ENCODE peak calls at places on chromosome 19, in five cellular contexts. One of them, this sample, is unnamed.

GRCh38 chr19:28508666-28509065 is 704.3 kb downstream of the UQCRFS1 start:
- DNase-seq in HepG2: no peak
- DNase-seq in H1: no peak
- DNase-seq in K562: no peak
- DNase-seq in HCT116: no peak
- DNase-seq in this sample: no peak

GRCh38 chr19:40659566-40659965 is 30.9 kb downstream of the NUMBL start:
- DNase-seq in HepG2: no peak
- DNase-seq in H1: no peak
- DNase-seq in K562: no peak
- DNase-seq in HCT116: no peak
- DNase-seq in this sample: no peak

GRCh38 chr19:14767466-14767971 is 10.8 kb downstream of the ADGRE2 start:
- DNase-seq in HepG2: no peak
- DNase-seq in H1: no peak
- DNase-seq in K562: no peak
- DNase-seq in HCT116: no peak
- DNase-seq in this sample: no peak

GRCh38 chr19:48511321-48511731 is 309 bp downstream of the LMTK3 start:
- DNase-seq in HepG2: no peak
- DNase-seq in H1: no peak
- DNase-seq in K562: no peak
- DNase-seq in HCT116: no peak
- DNase-seq in this sample: no peak

GRCh38 chr19:38557205-38557799 is 60.5 kb downstream of the MAP4K1 start:
- DNase-seq in HepG2: no peak
- DNase-seq in H1: no peak
- DNase-seq in K562: peak; percentile 84
- DNase-seq in HCT116: no peak
- DNase-seq in this sample: peak; percentile 85

GRCh38 chr19:58170860-58171259 is 12.0 kb upstream of the ZNF274 start:
- DNase-seq in HepG2: no peak
- DNase-seq in H1: no peak
- DNase-seq in K562: no peak
- DNase-seq in HCT116: no peak
- DNase-seq in this sample: no peak

GRCh38 chr19:18098891-18099622 is 1.5 kb downstream of the MAST3 start:
- DNase-seq in HepG2: no peak
- DNase-seq in H1: no peak
- DNase-seq in K562: peak; percentile 58
- DNase-seq in HCT116: no peak
- DNase-seq in this sample: peak; percentile 84

GRCh38 chr19:1264801-1265610 is 4.1 kb upstream of the CIRBP start:
- DNase-seq in HepG2: peak; percentile 84
- DNase-seq in H1: no peak
- DNase-seq in K562: peak; percentile 62
- DNase-seq in HCT116: no peak
- DNase-seq in this sample: no peak

GRCh38 chr19:40588110-40588854 is 11.6 kb downstream of the SHKBP1 start:
- DNase-seq in HepG2: no peak
- DNase-seq in H1: no peak
- DNase-seq in K562: no peak
- DNase-seq in HCT116: peak; percentile 46
- DNase-seq in this sample: no peak

GRCh38 chr19:38303517-38304351 is at the start of gene C19orf33:
- DNase-seq in HepG2: no peak
- DNase-seq in H1: no peak
- DNase-seq in K562: no peak
- DNase-seq in HCT116: peak; percentile 84
- DNase-seq in this sample: no peak

GRCh38 chr19:4294389-4294788 is 7.8 kb downstream of the TMIGD2 start:
- DNase-seq in HepG2: no peak
- DNase-seq in H1: no peak
- DNase-seq in K562: no peak
- DNase-seq in HCT116: no peak
- DNase-seq in this sample: no peak

GRCh38 chr19:570315-570714 is 2.1 kb upstream of the BSG start:
- DNase-seq in HepG2: no peak
- DNase-seq in H1: no peak
- DNase-seq in K562: peak; percentile 55
- DNase-seq in HCT116: no peak
- DNase-seq in this sample: no peak

GRCh38 chr19:37966211-37967072 is 59.4 kb downstream of the SIPA1L3 start:
- DNase-seq in HepG2: no peak
- DNase-seq in H1: no peak
- DNase-seq in K562: no peak
- DNase-seq in HCT116: no peak
- DNase-seq in this sample: no peak

GRCh38 chr19:10587022-10587838 is at the start of gene AP1M2:
- DNase-seq in HepG2: no peak
- DNase-seq in H1: peak; percentile 53
- DNase-seq in K562: peak; percentile 3
- DNase-seq in HCT116: peak; percentile 42
- DNase-seq in this sample: no peak

GRCh38 chr19:20478936-20479335 is 86.6 kb downstream of the ZNF737 start:
- DNase-seq in HepG2: no peak
- DNase-seq in H1: no peak
- DNase-seq in K562: no peak
- DNase-seq in HCT116: no peak
- DNase-seq in this sample: no peak

GRCh38 chr19:13794388-13794751 is 873 bp upstream of the ZSWIM4 start:
- DNase-seq in HepG2: no peak
- DNase-seq in H1: no peak
- DNase-seq in K562: no peak
- DNase-seq in HCT116: no peak
- DNase-seq in this sample: no peak

GRCh38 chr19:16118489-16119033 is 6.9 kb downstream of the RAB8A start:
- DNase-seq in HepG2: no peak
- DNase-seq in H1: no peak
- DNase-seq in K562: no peak
- DNase-seq in HCT116: no peak
- DNase-seq in this sample: peak; percentile 97

GRCh38 chr19:16121141-16121540 is 9.5 kb downstream of the RAB8A start:
- DNase-seq in HepG2: no peak
- DNase-seq in H1: no peak
- DNase-seq in K562: no peak
- DNase-seq in HCT116: no peak
- DNase-seq in this sample: no peak

GRCh38 chr19:16115309-16116039 is 3.8 kb downstream of the RAB8A start:
- DNase-seq in HepG2: no peak
- DNase-seq in H1: no peak
- DNase-seq in K562: no peak
- DNase-seq in HCT116: no peak
- DNase-seq in this sample: no peak

GRCh38 chr19:16116067-16116466 is 4.4 kb downstream of the RAB8A start:
- DNase-seq in HepG2: peak; percentile 59
- DNase-seq in H1: no peak
- DNase-seq in K562: no peak
- DNase-seq in HCT116: no peak
- DNase-seq in this sample: no peak

DNA sequence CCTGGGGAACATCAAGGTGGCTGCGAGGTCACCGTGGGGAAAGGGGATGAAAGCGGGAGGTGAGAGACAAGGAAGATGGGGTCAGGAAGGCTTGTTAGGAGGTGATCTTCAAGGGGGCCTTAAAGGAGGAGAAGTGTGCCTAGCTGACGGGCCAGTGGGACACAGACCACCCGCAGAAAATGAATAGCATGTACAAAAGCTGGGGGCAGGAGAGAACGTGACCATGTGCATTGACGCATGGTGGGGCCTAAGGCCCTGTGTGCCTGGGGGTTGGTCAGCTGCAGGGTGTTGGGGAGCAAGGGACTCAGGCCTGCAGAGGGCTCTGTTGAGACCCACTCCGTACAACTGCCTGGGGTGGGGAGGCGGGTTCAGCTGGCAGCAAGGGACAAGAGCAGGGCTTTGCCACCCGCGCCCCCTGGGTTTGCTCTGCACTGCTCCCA is 5.9 kb downstream of the RAB8A start:
- DNase-seq in HepG2: no peak
- DNase-seq in H1: no peak
- DNase-seq in K562: no peak
- DNase-seq in HCT116: no peak
- DNase-seq in this sample: no peak
- TF ChIP-seq SRF in HepG2: no peak
- TF ChIP-seq SRF in H1: no peak
- TF ChIP-seq SRF in K562: no peak
- TF ChIP-seq SRF in HCT116: no peak
- TF ChIP-seq SRF in this sample: no peak

DNA sequence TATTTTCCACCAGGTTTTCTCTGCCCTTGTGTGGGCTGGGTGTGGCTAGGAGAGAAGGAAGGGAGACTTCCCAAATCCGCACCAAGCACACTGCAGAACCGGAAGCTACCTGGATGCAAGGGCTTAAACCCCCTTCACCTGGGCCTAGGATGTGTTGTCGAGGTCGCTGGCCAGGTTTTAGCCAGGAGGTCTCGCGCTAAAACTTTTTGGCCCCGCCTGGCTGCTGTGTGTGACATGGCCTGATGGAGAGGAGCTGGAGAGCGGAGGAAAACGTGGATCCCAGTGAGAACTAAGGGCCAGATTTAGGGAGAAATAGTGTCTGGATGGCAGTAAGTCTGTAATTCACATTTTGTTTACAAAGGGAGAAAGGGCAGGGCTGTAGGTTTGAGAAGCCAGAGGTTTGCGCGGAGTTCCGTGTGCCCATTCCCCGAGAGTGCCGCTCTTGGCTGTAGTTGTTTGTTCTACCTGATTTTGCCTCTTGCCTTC is 3.1 kb upstream of the TSHZ3 start:
- DNase-seq in HepG2: no peak
- DNase-seq in H1: no peak
- DNase-seq in K562: no peak
- DNase-seq in HCT116: no peak
- DNase-seq in this sample: no peak
- TF ChIP-seq SRF in HepG2: no peak
- TF ChIP-seq SRF in H1: no peak
- TF ChIP-seq SRF in K562: no peak
- TF ChIP-seq SRF in HCT116: no peak
- TF ChIP-seq SRF in this sample: no peak

GRCh38 chr19:53853707-53854106 is 14.0 kb upstream of the MYADM start:
- DNase-seq in HepG2: no peak
- DNase-seq in H1: no peak
- DNase-seq in K562: no peak
- DNase-seq in HCT116: no peak
- DNase-seq in this sample: no peak
- TF ChIP-seq SRF in HepG2: no peak
- TF ChIP-seq SRF in H1: no peak
- TF ChIP-seq SRF in K562: no peak
- TF ChIP-seq SRF in HCT116: no peak
- TF ChIP-seq SRF in this sample: no peak

GRCh38 chr19:42126565-42126964 is 5.7 kb downstream of the POU2F2 start:
- DNase-seq in HepG2: no peak
- DNase-seq in H1: no peak
- DNase-seq in K562: no peak
- DNase-seq in HCT116: no peak
- DNase-seq in this sample: peak; percentile 42
- TF ChIP-seq SRF in HepG2: no peak
- TF ChIP-seq SRF in H1: no peak
- TF ChIP-seq SRF in K562: no peak
- TF ChIP-seq SRF in HCT116: no peak
- TF ChIP-seq SRF in this sample: no peak

GRCh38 chr19:12034196-12034595 is 1.3 kb downstream of the ZNF433 start:
- DNase-seq in HepG2: no peak
- DNase-seq in H1: no peak
- DNase-seq in K562: no peak
- DNase-seq in HCT116: no peak
- DNase-seq in this sample: no peak

GRCh38 chr19:12035220-12036172 is at the start of gene ZNF433:
- DNase-seq in HepG2: peak; percentile 84
- DNase-seq in H1: peak; percentile 76
- DNase-seq in K562: peak; percentile 86
- DNase-seq in HCT116: no peak
- DNase-seq in this sample: no peak

GRCh38 chr19:12034610-12035009 is 869 bp downstream of the ZNF433 start:
- DNase-seq in HepG2: no peak
- DNase-seq in H1: no peak
- DNase-seq in K562: no peak
- DNase-seq in HCT116: no peak
- DNase-seq in this sample: no peak
- TF ChIP-seq SRF in HepG2: no peak
- TF ChIP-seq SRF in H1: no peak
- TF ChIP-seq SRF in K562: no peak
- TF ChIP-seq SRF in HCT116: no peak
- TF ChIP-seq SRF in this sample: no peak

GRCh38 chr19:3249408-3249807 is 24.9 kb downstream of the CELF5 start:
- DNase-seq in HepG2: peak; percentile 27
- DNase-seq in H1: no peak
- DNase-seq in K562: peak; percentile 86
- DNase-seq in HCT116: peak; percentile 33
- DNase-seq in this sample: no peak

GRCh38 chr19:3239367-3239766 is 14.9 kb downstream of the CELF5 start:
- DNase-seq in HepG2: no peak
- DNase-seq in H1: no peak
- DNase-seq in K562: no peak
- DNase-seq in HCT116: no peak
- DNase-seq in this sample: no peak

GRCh38 chr19:3248728-3249315 is 24.4 kb downstream of the CELF5 start:
- DNase-seq in HepG2: no peak
- DNase-seq in H1: no peak
- DNase-seq in K562: no peak
- DNase-seq in HCT116: no peak
- DNase-seq in this sample: no peak

GRCh38 chr19:3245050-3245449 is 20.6 kb downstream of the CELF5 start:
- DNase-seq in HepG2: no peak
- DNase-seq in H1: no peak
- DNase-seq in K562: no peak
- DNase-seq in HCT116: no peak
- DNase-seq in this sample: no peak

GRCh38 chr19:3243851-3244700 is 19.6 kb downstream of the CELF5 start:
- DNase-seq in HepG2: peak; percentile 55
- DNase-seq in H1: no peak
- DNase-seq in K562: peak; percentile 48
- DNase-seq in HCT116: peak; percentile 15
- DNase-seq in this sample: no peak
- TF ChIP-seq SRF in HepG2: no peak
- TF ChIP-seq SRF in H1: no peak
- TF ChIP-seq SRF in K562: no peak
- TF ChIP-seq SRF in HCT116: no peak
- TF ChIP-seq SRF in this sample: no peak